ENCODE peak calls at places on chromosomes 3 and 15, in four cellular contexts. One of them, this sample, is unnamed.
A peak's percentile ranks its signal among the peaks of the same experiment; 100 is the strongest.

GRCh38 chr3:12944849-12945248 is 103.5 kb upstream of the RPL32 start:
- DNase-seq in K562: no peak
- DNase-seq in GM12878: no peak
- DNase-seq in H1: no peak
- DNase-seq in this sample: no peak

GRCh38 chr3:146131616-146132410 is 29.2 kb downstream of the PLOD2 start:
- DNase-seq in K562: no peak
- DNase-seq in H1: no peak
- DNase-seq in GM12878: no peak
- DNase-seq in this sample: peak; percentile 33

GRCh38 chr3:141372656-141373055 is 4.4 kb downstream of the ZBTB38 start:
- DNase-seq in H1: no peak
- DNase-seq in K562: no peak
- DNase-seq in GM12878: no peak
- DNase-seq in this sample: no peak

GRCh38 chr3:170057550-170057949 is 19.8 kb downstream of the GPR160 start:
- DNase-seq in GM12878: no peak
- DNase-seq in H1: no peak
- DNase-seq in K562: no peak
- DNase-seq in this sample: no peak

GRCh38 chr3:195537995-195538394 is 5.1 kb downstream of the PPP1R2 start:
- DNase-seq in K562: no peak
- DNase-seq in H1: no peak
- DNase-seq in GM12878: peak; percentile 68
- DNase-seq in this sample: no peak

GRCh38 chr3:46395210-46395661 is 11.6 kb downstream of the CCR5AS start:
- DNase-seq in GM12878: no peak
- DNase-seq in H1: no peak
- DNase-seq in K562: peak; percentile 48
- DNase-seq in this sample: no peak

GRCh38 chr15:80825361-80826030 is 46.3 kb downstream of the CEMIP start:
- DNase-seq in H1: no peak
- DNase-seq in K562: no peak
- DNase-seq in GM12878: no peak
- DNase-seq in this sample: no peak

GRCh38 chr3:21750291-21750690 is 719 bp downstream of the ZNF385D start:
- DNase-seq in K562: no peak
- DNase-seq in GM12878: no peak
- DNase-seq in H1: no peak
- DNase-seq in this sample: no peak

GRCh38 chr3:123476967-123477750 is 28.3 kb upstream of the ADCY5 start:
- DNase-seq in H1: no peak
- DNase-seq in GM12878: no peak
- DNase-seq in K562: no peak
- DNase-seq in this sample: no peak

GRCh38 chr3:168888781-168889180 is 774.7 kb downstream of the MECOM start:
- DNase-seq in H1: no peak
- DNase-seq in K562: no peak
- DNase-seq in GM12878: no peak
- DNase-seq in this sample: no peak

GRCh38 chr3:170811928-170812591 is 57.9 kb downstream of the RPL22L1 start:
- DNase-seq in K562: peak; percentile 85
- DNase-seq in GM12878: peak; percentile 30
- DNase-seq in H1: peak; percentile 59
- DNase-seq in this sample: peak; percentile 78

GRCh38 chr15:99155961-99156443 is 51.1 kb downstream of the SYNM start:
- DNase-seq in K562: peak; percentile 14
- DNase-seq in H1: no peak
- DNase-seq in GM12878: no peak
- DNase-seq in this sample: peak; percentile 58

GRCh38 chr3:23649502-23649901 is 156.3 kb upstream of the UBE2E1 start:
- DNase-seq in K562: no peak
- DNase-seq in GM12878: no peak
- DNase-seq in H1: no peak
- DNase-seq in this sample: no peak

GRCh38 chr3:16180737-16181134 is 6.3 kb downstream of the GALNT15 start:
- DNase-seq in H1: no peak
- DNase-seq in K562: no peak
- DNase-seq in GM12878: no peak
- DNase-seq in this sample: no peak
- TF ChIP-seq POLR2A in H1: no peak
- TF ChIP-seq POLR2A in K562: no peak
- TF ChIP-seq POLR2A in GM12878: no peak
- TF ChIP-seq POLR2A in this sample: no peak

GRCh38 chr3:11224010-11224409 is 48.2 kb upstream of the ATG7 start:
- DNase-seq in GM12878: no peak
- DNase-seq in H1: no peak
- DNase-seq in K562: no peak
- DNase-seq in this sample: no peak
- H3K79me2 ChIP-seq in GM12878: no peaks in the 10 kb centered on the region
- H3K79me2 ChIP-seq in H1: no peaks in the 10 kb centered on the region
- H3K79me2 ChIP-seq in K562: no peaks in the 10 kb centered on the region
- H3K79me2 ChIP-seq in this sample: no peaks in the 10 kb centered on the region

DNA sequence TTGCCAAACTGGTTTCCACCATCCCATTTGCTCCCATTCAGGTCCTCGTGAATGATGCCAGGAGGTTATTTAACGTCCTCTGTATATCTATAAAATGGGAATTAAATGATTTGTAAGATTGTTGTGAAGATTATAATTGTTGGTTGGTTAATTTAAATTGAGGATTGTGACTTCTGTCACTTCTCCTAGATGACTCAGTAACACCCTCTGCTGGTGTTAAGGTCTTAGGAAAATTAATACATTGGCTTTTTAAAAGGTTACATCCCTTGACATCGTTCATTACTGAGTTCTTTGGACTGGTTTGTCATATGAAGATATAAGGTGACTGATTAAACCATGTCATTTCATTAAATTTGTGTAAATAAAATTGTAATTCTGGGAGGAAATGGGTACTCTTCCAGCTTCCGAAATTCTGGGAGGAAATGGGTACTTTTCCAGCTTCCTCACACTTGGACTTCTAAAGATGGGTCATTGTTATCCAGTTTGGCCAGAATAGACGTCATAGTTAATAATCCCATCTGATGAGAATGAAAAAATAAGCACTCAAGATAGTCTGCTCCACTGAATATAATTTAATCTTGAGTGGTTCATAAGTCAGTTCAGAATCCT is 33.3 kb upstream of the PAQR5 start:
- DNase-seq in GM12878: no peak
- DNase-seq in K562: no peak
- DNase-seq in H1: no peak
- DNase-seq in this sample: peak; percentile 47
- TF ChIP-seq BRCA1 in GM12878: no peak
- TF ChIP-seq BRCA1 in K562: no peak
- TF ChIP-seq BRCA1 in H1: no peak
- TF ChIP-seq BRCA1 in this sample: no peak

GRCh38 chr15:90901799-90902655 is 1.1 kb upstream of the MAN2A2 start:
- DNase-seq in K562: peak; percentile 85
- DNase-seq in H1: no peak
- DNase-seq in GM12878: peak; percentile 59
- DNase-seq in this sample: peak; percentile 64
- TF ChIP-seq POLR2A in K562: peak; percentile 73
- TF ChIP-seq POLR2A in H1: no peak
- TF ChIP-seq POLR2A in GM12878: peak; percentile 75
- TF ChIP-seq POLR2A in this sample: peak; percentile 37

This sample was measured in HepG2.